ENCODE peak calls at places on chromosomes 11 and 22, in four cellular contexts. One of them, this sample, is unnamed.

GRCh38 chr11:134244593-134244992 is 8.6 kb downstream of the THYN1 start:
- DNase-seq in astrocyte: no peak
- DNase-seq in heart right ventricle: no peak
- DNase-seq in OCI-LY7: peak
- DNase-seq in this sample: no peak

GRCh38 chr11:269146-269890 is 8.9 kb upstream of the NLRP6 start:
- DNase-seq in astrocyte: no peak
- DNase-seq in heart right ventricle: no peak
- DNase-seq in OCI-LY7: peak
- DNase-seq in this sample: peak

GRCh38 chr22:42297778-42298177 is 27.3 kb upstream of the TCF20 start:
- DNase-seq in astrocyte: no peak
- DNase-seq in heart right ventricle: no peak
- DNase-seq in OCI-LY7: peak
- DNase-seq in this sample: no peak

GRCh38 chr11:46463701-46464100 is 72.1 kb upstream of the CHRM4 start:
- DNase-seq in astrocyte: no peak
- DNase-seq in heart right ventricle: no peak
- DNase-seq in OCI-LY7: no peak
- DNase-seq in this sample: no peak

GRCh38 chr22:22403306-22403705 is 105.2 kb downstream of the ZNF280B start:
- DNase-seq in astrocyte: no peak
- DNase-seq in heart right ventricle: no peak
- DNase-seq in OCI-LY7: no peak
- DNase-seq in this sample: no peak

GRCh38 chr11:76802621-76803020 is 19.5 kb downstream of the TSKU start:
- DNase-seq in astrocyte: no peak
- DNase-seq in heart right ventricle: no peak
- DNase-seq in OCI-LY7: no peak
- DNase-seq in this sample: no peak

GRCh38 chr22:22523494-22523893 is 3.4 kb upstream of the ZNF280A start:
- DNase-seq in astrocyte: no peak
- DNase-seq in heart right ventricle: no peak
- DNase-seq in OCI-LY7: no peak
- DNase-seq in this sample: no peak

GRCh38 chr11:58391879-58392278 is 14.8 kb downstream of the OR5B3 start:
- DNase-seq in astrocyte: peak
- DNase-seq in heart right ventricle: no peak
- DNase-seq in OCI-LY7: no peak
- DNase-seq in this sample: no peak

GRCh38 chr11:10654211-10655150 is 39.1 kb downstream of the IRAG1 start:
- DNase-seq in astrocyte: peak
- DNase-seq in heart right ventricle: no peak
- DNase-seq in OCI-LY7: peak
- DNase-seq in this sample: no peak

GRCh38 chr11:8631395-8632110 is 37.5 kb upstream of the STK33 start:
- DNase-seq in astrocyte: peak
- DNase-seq in heart right ventricle: no peak
- DNase-seq in OCI-LY7: no peak
- DNase-seq in this sample: no peak

GRCh38 chr11:82775736-82776346 is 42.2 kb upstream of the FAM181B start:
- DNase-seq in astrocyte: no peak
- DNase-seq in heart right ventricle: no peak
- DNase-seq in OCI-LY7: peak
- DNase-seq in this sample: no peak

GRCh38 chr11:61126266-61126665 is 24.0 kb downstream of the CD5 start:
- DNase-seq in astrocyte: no peak
- DNase-seq in heart right ventricle: peak
- DNase-seq in OCI-LY7: no peak
- DNase-seq in this sample: no peak

GRCh38 chr11:64341429-64341828 is 1.4 kb downstream of the CCDC88B start:
- DNase-seq in astrocyte: no peak
- DNase-seq in heart right ventricle: no peak
- DNase-seq in OCI-LY7: no peak
- DNase-seq in this sample: no peak

GRCh38 chr11:1452744-1453143 is 33.8 kb downstream of the MOB2 start:
- DNase-seq in astrocyte: no peak
- DNase-seq in heart right ventricle: no peak
- DNase-seq in OCI-LY7: no peak
- DNase-seq in this sample: no peak

GRCh38 chr11:107928767-107929507 is 689 bp downstream of the RAB39A start:
- DNase-seq in astrocyte: no peak
- DNase-seq in heart right ventricle: no peak
- DNase-seq in OCI-LY7: peak
- DNase-seq in this sample: no peak

GRCh38 chr11:12842933-12843636 is 166.0 kb upstream of the RASSF10 start:
- DNase-seq in astrocyte: peak
- DNase-seq in heart right ventricle: no peak
- DNase-seq in OCI-LY7: peak
- DNase-seq in this sample: no peak

GRCh38 chr11:134558916-134559616 is 147.0 kb upstream of the B3GAT1 start:
- DNase-seq in astrocyte: no peak
- DNase-seq in heart right ventricle: no peak
- DNase-seq in OCI-LY7: no peak
- DNase-seq in this sample: no peak

GRCh38 chr22:21974058-21974649 is 8.4 kb downstream of the TOP3B start:
- DNase-seq in astrocyte: no peak
- DNase-seq in heart right ventricle: no peak
- DNase-seq in OCI-LY7: no peak
- DNase-seq in this sample: no peak

GRCh38 chr11:111021131-111021530 is 224.4 kb upstream of the POU2AF2 start:
- DNase-seq in astrocyte: no peak
- DNase-seq in heart right ventricle: no peak
- DNase-seq in OCI-LY7: no peak
- DNase-seq in this sample: no peak

GRCh38 chr22:26756675-26757293 is 99.4 kb downstream of the MIAT start:
- DNase-seq in astrocyte: peak
- DNase-seq in heart right ventricle: peak
- DNase-seq in OCI-LY7: no peak
- DNase-seq in this sample: no peak

GRCh38 chr11:70478194-70478890 is 80.0 kb downstream of the CTTN start:
- DNase-seq in astrocyte: no peak
- DNase-seq in heart right ventricle: no peak
- DNase-seq in OCI-LY7: no peak
- DNase-seq in this sample: no peak

GRCh38 chr22:38866399-38867123 is 5.5 kb downstream of the CBX6 start:
- DNase-seq in astrocyte: no peak
- DNase-seq in heart right ventricle: no peak
- DNase-seq in OCI-LY7: no peak
- DNase-seq in this sample: peak

GRCh38 chr11:50098186-50098725 is 65.6 kb downstream of the OR4C45 start:
- DNase-seq in astrocyte: no peak
- DNase-seq in heart right ventricle: no peak
- DNase-seq in OCI-LY7: no peak
- DNase-seq in this sample: no peak

GRCh38 chr22:46514592-46515207 is 22.7 kb downstream of the CELSR1 start:
- DNase-seq in astrocyte: peak
- DNase-seq in heart right ventricle: no peak
- DNase-seq in OCI-LY7: no peak
- DNase-seq in this sample: no peak

GRCh38 chr11:111808063-111808588 is 41.9 kb upstream of the PPP2R1B start:
- DNase-seq in astrocyte: no peak
- DNase-seq in heart right ventricle: no peak
- DNase-seq in OCI-LY7: no peak
- DNase-seq in this sample: no peak

GRCh38 chr11:126407101-126407521 is 51.6 kb downstream of the ST3GAL4 start:
- DNase-seq in astrocyte: no peak
- DNase-seq in heart right ventricle: no peak
- DNase-seq in OCI-LY7: no peak
- DNase-seq in this sample: no peak

GRCh38 chr11:76889414-76889975 is 28.8 kb downstream of the ACER3 start:
- DNase-seq in astrocyte: no peak
- DNase-seq in heart right ventricle: no peak
- DNase-seq in OCI-LY7: no peak
- DNase-seq in this sample: no peak

GRCh38 chr11:11538277-11538960 is 83.4 kb downstream of the GALNT18 start:
- DNase-seq in astrocyte: no peak
- DNase-seq in heart right ventricle: peak
- DNase-seq in OCI-LY7: no peak
- DNase-seq in this sample: no peak

GRCh38 chr11:8788616-8789015 is 106.0 kb downstream of the RPL27A start:
- DNase-seq in astrocyte: no peak
- DNase-seq in heart right ventricle: no peak
- DNase-seq in OCI-LY7: no peak
- DNase-seq in this sample: no peak

GRCh38 chr11:64444838-64445441 is 86.0 kb downstream of the RPS6KA4 start:
- DNase-seq in astrocyte: peak
- DNase-seq in heart right ventricle: no peak
- DNase-seq in OCI-LY7: peak
- DNase-seq in this sample: no peak

GRCh38 chr11:134248910-134249480 is 4.2 kb downstream of the THYN1 start:
- DNase-seq in astrocyte: no peak
- DNase-seq in heart right ventricle: no peak
- DNase-seq in OCI-LY7: no peak
- DNase-seq in this sample: no peak

GRCh38 chr11:125347261-125347585 is 148.8 kb downstream of the FEZ1 start:
- DNase-seq in astrocyte: no peak
- DNase-seq in heart right ventricle: no peak
- DNase-seq in OCI-LY7: no peak
- DNase-seq in this sample: no peak

DNA sequence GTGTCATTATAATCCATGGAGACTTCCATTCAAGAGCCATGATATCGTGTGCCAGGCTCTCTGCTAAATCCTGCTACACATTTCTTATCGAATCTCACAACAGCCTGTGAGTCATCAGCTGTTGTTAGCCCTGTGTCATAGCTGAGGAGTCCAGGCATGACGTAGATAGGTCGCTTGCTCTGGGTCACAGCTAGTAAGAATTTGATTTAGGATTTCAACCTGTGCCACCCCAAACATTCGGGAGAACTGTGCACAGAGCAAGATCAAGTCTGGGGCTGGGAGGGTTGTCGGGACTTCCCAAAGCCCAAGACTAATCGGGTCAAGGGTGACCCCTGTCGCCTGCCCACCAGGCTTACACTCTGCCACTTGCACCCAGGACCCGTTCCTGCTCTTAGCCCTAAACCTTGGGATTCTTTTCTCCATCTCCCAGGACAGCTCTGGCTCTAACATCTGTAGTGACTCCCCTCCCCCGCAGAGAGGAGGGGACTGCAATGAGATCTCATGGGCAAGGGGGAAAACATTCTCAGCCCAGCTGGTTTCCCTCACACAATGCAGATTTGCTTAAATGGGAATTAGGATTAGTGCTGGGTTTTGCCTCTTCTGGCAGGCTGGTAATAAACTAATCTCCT is 34.3 kb downstream of the TSPAN18 start:
- DNase-seq in astrocyte: peak
- DNase-seq in heart right ventricle: no peak
- DNase-seq in OCI-LY7: no peak
- DNase-seq in this sample: no peak
- TF ChIP-seq CTCF in astrocyte: no peak
- TF ChIP-seq CTCF in heart right ventricle: peak
- TF ChIP-seq CTCF in OCI-LY7: no peak
- TF ChIP-seq CTCF in this sample: no peak

GRCh38 chr11:103587951-103588788 is 448.3 kb upstream of the DDI1 start:
- DNase-seq in astrocyte: peak
- DNase-seq in heart right ventricle: no peak
- DNase-seq in OCI-LY7: no peak
- DNase-seq in this sample: no peak
- H3K27ac ChIP-seq in astrocyte: no peak
- H3K27ac ChIP-seq in heart right ventricle: no peak
- H3K27ac ChIP-seq in OCI-LY7: no peak
- H3K27ac ChIP-seq in this sample: no peak

GRCh38 chr11:3123761-3124733 is 41.1 kb downstream of the OSBPL5 start:
- DNase-seq in astrocyte: peak
- DNase-seq in heart right ventricle: peak
- DNase-seq in OCI-LY7: no peak
- DNase-seq in this sample: no peak
- TF ChIP-seq CTCF in astrocyte: no peak
- TF ChIP-seq CTCF in heart right ventricle: no peak
- TF ChIP-seq CTCF in OCI-LY7: no peak
- TF ChIP-seq CTCF in this sample: no peak

DNA sequence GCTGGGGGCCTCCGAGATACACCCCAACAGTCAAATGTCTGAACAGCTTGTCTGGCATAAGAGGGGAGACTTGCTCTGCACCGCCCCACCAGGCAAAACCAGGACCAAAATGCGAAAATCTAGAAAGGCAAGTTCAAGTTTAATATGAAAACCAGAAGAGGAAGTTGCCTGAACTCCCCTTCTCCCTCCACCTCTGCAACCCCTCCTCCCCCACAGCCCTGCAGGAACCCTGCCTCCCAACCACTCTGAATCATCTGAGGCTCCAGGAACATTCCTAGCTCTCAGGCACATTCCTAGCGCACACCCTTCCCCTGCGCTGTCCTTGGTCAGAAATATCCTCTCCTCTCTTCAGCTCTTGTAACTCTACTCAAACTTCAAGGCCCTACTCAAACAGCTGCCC is 36.7 kb downstream of the ISX start:
- DNase-seq in astrocyte: no peak
- DNase-seq in heart right ventricle: no peak
- DNase-seq in OCI-LY7: peak
- DNase-seq in this sample: no peak
- H3K27ac ChIP-seq in astrocyte: no peak
- H3K27ac ChIP-seq in heart right ventricle: no peak
- H3K27ac ChIP-seq in OCI-LY7: no peak
- H3K27ac ChIP-seq in this sample: no peak

GRCh38 chr22:33653525-33654063 is 266.7 kb downstream of the LARGE1 start:
- DNase-seq in astrocyte: no peak
- DNase-seq in heart right ventricle: no peak
- DNase-seq in OCI-LY7: no peak
- DNase-seq in this sample: no peak
- TF ChIP-seq CTCF in astrocyte: no peak
- TF ChIP-seq CTCF in heart right ventricle: no peak
- TF ChIP-seq CTCF in OCI-LY7: no peak
- TF ChIP-seq CTCF in this sample: no peak

GRCh38 chr22:23837496-23837859 is 1.3 kb downstream of the DERL3 start:
- DNase-seq in astrocyte: no peak
- DNase-seq in heart right ventricle: no peak
- DNase-seq in OCI-LY7: no peak
- DNase-seq in this sample: no peak

GRCh38 chr22:23837911-23838685 is 708 bp downstream of the DERL3 start:
- DNase-seq in astrocyte: no peak
- DNase-seq in heart right ventricle: no peak
- DNase-seq in OCI-LY7: peak
- DNase-seq in this sample: no peak

GRCh38 chr22:23840026-23840425 is 1.2 kb upstream of the DERL3 start:
- DNase-seq in astrocyte: no peak
- DNase-seq in heart right ventricle: no peak
- DNase-seq in OCI-LY7: no peak
- DNase-seq in this sample: no peak

GRCh38 chr22:23836692-23837495 is 1.9 kb downstream of the DERL3 start:
- DNase-seq in astrocyte: no peak
- DNase-seq in heart right ventricle: no peak
- DNase-seq in OCI-LY7: no peak
- DNase-seq in this sample: no peak

GRCh38 chr22:23838686-23839468 is at the start of gene DERL3:
- DNase-seq in astrocyte: peak
- DNase-seq in heart right ventricle: peak
- DNase-seq in OCI-LY7: peak
- DNase-seq in this sample: peak
- H3K27ac ChIP-seq in astrocyte: no peak
- H3K27ac ChIP-seq in heart right ventricle: peak
- H3K27ac ChIP-seq in OCI-LY7: peak
- H3K27ac ChIP-seq in this sample: no peak

This sample was measured in CD4-positive, alpha-beta T cell.